ENCODE peak calls at places on chromosomes 5 and 9, in seven cellular contexts. E is endodermal cell; C is fibroblast of lung; D is transverse colon; L is CD4-positive, alpha-beta T cell; I is tibial artery; Y is thyroid gland. X is an unnamed sample.

GRCh38 chr5:56456002-56456401 is 222.9 kb upstream of the ANKRD55 start:
- DNase-seq in E (no peak), C (peak; percentile 24), D (no peak), L (no peak), I (no peak), Y (no peak), X (no peak)

GRCh38 chr5:67037171-67037570 is 159.4 kb downstream of the CD180 start:
- DNase-seq in E (no peak), C (no peak), D (no peak), L (no peak), I (no peak), Y (no peak), X (no peak)

GRCh38 chr5:172450861-172451695 is 3.2 kb downstream of the SH3PXD2B start:
- DNase-seq in E (peak; percentile 87), C (no peak), D (peak; percentile 38), L (peak; percentile 10), I (no peak), Y (no peak), X (no peak)

GRCh38 chr9:136625101-136626065 is 37.3 kb upstream of the EGFL7 start:
- DNase-seq in E (peak; percentile 79), C (peak; percentile 47), D (peak; percentile 91), L (no peak), I (peak; percentile 81), Y (peak; percentile 86), X (peak; percentile 84)

GRCh38 chr5:172891716-172892421 is 57.8 kb downstream of the ERGIC1 start:
- DNase-seq in E (no peak), C (no peak), D (no peak), L (no peak), I (peak; percentile 91), Y (peak; percentile 81), X (peak; percentile 84)

GRCh38 chr5:57468481-57469165 is 14.0 kb downstream of the ACTBL2 start:
- DNase-seq in E (no peak), C (peak; percentile 54), D (no peak), L (no peak), I (no peak), Y (no peak), X (no peak)

GRCh38 chr9:125126019-125126746 is 17.1 kb downstream of the SCAI start:
- DNase-seq in E (peak; percentile 48), C (peak; percentile 100), D (peak; percentile 70), L (peak; percentile 83), I (peak; percentile 93), Y (peak; percentile 67), X (peak; percentile 92)

GRCh38 chr9:135833864-135834263 is 73.5 kb downstream of the CAMSAP1 start:
- DNase-seq in E (no peak), C (no peak), D (no peak), L (no peak), I (no peak), Y (no peak), X (no peak)

GRCh38 chr5:150320048-150320555 is 17.4 kb upstream of the ARSI start:
- DNase-seq in E (no peak), C (peak; percentile 90), D (peak; percentile 55), L (no peak), I (peak; percentile 89), Y (peak; percentile 61), X (peak; percentile 77)

GRCh38 chr9:82604947-82605656 is 457.8 kb downstream of the RASEF start:
- DNase-seq in E (no peak), C (peak; percentile 56), D (no peak), L (no peak), I (no peak), Y (no peak), X (no peak)

GRCh38 chr5:59351076-59351794 is 542.3 kb downstream of the PDE4D start:
- DNase-seq in E (no peak), C (peak; percentile 36), D (no peak), L (no peak), I (no peak), Y (no peak), X (no peak)

GRCh38 chr9:21294325-21294724 is 10.8 kb downstream of the IFNA5 start:
- DNase-seq in E (no peak), C (peak; percentile 64), D (no peak), L (no peak), I (no peak), Y (no peak), X (no peak)

GRCh38 chr9:130607640-130608420 is 28.5 kb downstream of the FUBP3 start:
- DNase-seq in E (no peak), C (peak; percentile 56), D (no peak), L (no peak), I (no peak), Y (peak; percentile 80), X (no peak)

GRCh38 chr5:130546216-130546615 is 618.8 kb downstream of the HINT1 start:
- DNase-seq in E (no peak), C (peak; percentile 43), D (no peak), L (no peak), I (no peak), Y (no peak), X (no peak)

GRCh38 chr5:147578228-147579024 is 68.6 kb upstream of the DPYSL3 start:
- DNase-seq in E (peak; percentile 56), C (peak; percentile 69), D (no peak), L (no peak), I (no peak), Y (no peak), X (no peak)

GRCh38 chr5:83096660-83097334 is 19.4 kb downstream of the XRCC4 start:
- DNase-seq in E (no peak), C (peak; percentile 72), D (no peak), L (no peak), I (no peak), Y (no peak), X (no peak)

GRCh38 chr5:127229185-127229889 is 61.3 kb upstream of the MEGF10 start:
- DNase-seq in E (peak; percentile 87), C (peak; percentile 31), D (peak; percentile 64), L (peak; percentile 58), I (peak; percentile 61), Y (peak; percentile 57), X (peak; percentile 71)

GRCh38 chr5:40429258-40430111 is 250.2 kb upstream of the PTGER4 start:
- DNase-seq in E (no peak), C (no peak), D (no peak), L (no peak), I (peak; percentile 32), Y (no peak), X (no peak)

GRCh38 chr9:23771746-23772145 is 54.3 kb downstream of the ELAVL2 start:
- DNase-seq in E (no peak), C (peak; percentile 31), D (no peak), L (no peak), I (no peak), Y (no peak), X (no peak)

GRCh38 chr5:91212336-91213092 is 170.6 kb downstream of the ARRDC3 start:
- DNase-seq in E (no peak), C (peak; percentile 92), D (peak; percentile 38), L (no peak), I (peak; percentile 40), Y (no peak), X (no peak)

GRCh38 chr9:83266618-83267543 is 203.9 kb upstream of the RASEF start:
- DNase-seq in E (peak; percentile 51), C (peak; percentile 22), D (no peak), L (no peak), I (no peak), Y (peak; percentile 54), X (no peak)

GRCh38 chr9:81071108-81071507 is 618.2 kb downstream of the TLE1 start:
- DNase-seq in E (no peak), C (peak; percentile 83), D (no peak), L (no peak), I (no peak), Y (no peak), X (no peak)

GRCh38 chr9:133950206-133950915 is 41.8 kb downstream of the VAV2 start:
- DNase-seq in E (no peak), C (peak; percentile 41), D (no peak), L (no peak), I (no peak), Y (no peak), X (no peak)

GRCh38 chr9:21357479-21358290 is 7.0 kb upstream of the IFNA6 start:
- DNase-seq in E (no peak), C (peak; percentile 22), D (no peak), L (no peak), I (no peak), Y (no peak), X (no peak)

GRCh38 chr5:172681421-172681820 is 40.4 kb downstream of the NEURL1B start:
- DNase-seq in E (no peak), C (no peak), D (no peak), L (no peak), I (no peak), Y (no peak), X (no peak)

DNA sequence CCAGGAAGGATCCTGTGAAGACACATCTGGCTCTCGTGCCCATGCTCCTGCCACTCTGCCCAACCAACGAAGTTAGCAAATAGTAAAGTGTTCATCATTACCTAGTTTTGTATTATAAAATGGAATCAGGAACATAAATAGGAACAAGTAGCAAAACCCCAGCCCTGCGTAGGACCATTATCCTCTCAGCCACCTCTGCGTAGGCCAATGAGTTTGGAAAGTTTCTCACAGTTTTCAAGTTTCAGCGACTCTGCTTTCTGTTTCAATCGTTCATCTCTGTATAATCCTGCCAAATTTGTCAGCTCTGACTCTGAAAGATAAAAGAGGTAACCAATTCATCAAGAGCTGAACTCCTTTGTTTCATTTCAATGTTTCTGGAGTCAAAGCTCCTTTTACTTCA is 10.1 kb upstream of the SPATA24 start:
- DNase-seq in E (no peak), C (no peak), D (no peak), L (no peak), I (no peak), Y (no peak), X (no peak)
- H3K27ac ChIP-seq in E (no peak overlapping the region), C (no peak overlapping the region), D (no peak overlapping the region), L (no peak overlapping the region), I (no peak overlapping the region), Y (no peak overlapping the region), X (peak overlapping the region; percentile 76)

DNA sequence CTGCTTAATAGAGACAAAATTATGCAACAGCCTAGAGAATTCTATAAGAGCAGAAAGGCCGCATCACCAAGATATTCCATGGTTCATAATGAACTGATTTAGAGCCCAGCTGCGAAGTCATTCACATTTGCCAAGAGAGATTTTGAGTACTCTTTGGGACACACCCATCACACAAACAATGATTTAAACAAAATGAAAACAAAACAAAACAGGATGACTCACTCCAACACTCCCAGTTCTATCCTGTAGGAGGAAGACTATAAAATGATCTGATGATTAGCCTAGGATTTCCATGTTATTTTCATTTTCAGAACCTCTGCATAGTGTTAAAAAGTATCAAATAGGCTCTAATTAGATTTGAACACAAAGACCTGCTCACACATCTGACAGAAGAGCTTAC is 145.8 kb upstream of the GNA14 start:
- DNase-seq in E (no peak), C (peak; percentile 19), D (no peak), L (no peak), I (no peak), Y (no peak), X (no peak)
- TF ChIP-seq CTCF in E (peak; percentile 38), C (no peak), D (peak; percentile 51), L (no peak), I (no peak), Y (no peak), X (no peak)

GRCh38 chr9:2777454-2777853 is 60.1 kb downstream of the KCNV2 start:
- DNase-seq in E (no peak), C (no peak), D (no peak), L (no peak), I (no peak), Y (no peak), X (no peak)
- H3K9me3 ChIP-seq in E (peaks cover 82% of the 10 kb centered on the region), C (no peaks in the 10 kb centered on the region), D (peaks cover 27% of the 10 kb centered on the region), L (peaks cover 28% of the 10 kb centered on the region), I (no peaks in the 10 kb centered on the region), Y (no peaks in the 10 kb centered on the region), X (peaks cover 36% of the 10 kb centered on the region)

DNA sequence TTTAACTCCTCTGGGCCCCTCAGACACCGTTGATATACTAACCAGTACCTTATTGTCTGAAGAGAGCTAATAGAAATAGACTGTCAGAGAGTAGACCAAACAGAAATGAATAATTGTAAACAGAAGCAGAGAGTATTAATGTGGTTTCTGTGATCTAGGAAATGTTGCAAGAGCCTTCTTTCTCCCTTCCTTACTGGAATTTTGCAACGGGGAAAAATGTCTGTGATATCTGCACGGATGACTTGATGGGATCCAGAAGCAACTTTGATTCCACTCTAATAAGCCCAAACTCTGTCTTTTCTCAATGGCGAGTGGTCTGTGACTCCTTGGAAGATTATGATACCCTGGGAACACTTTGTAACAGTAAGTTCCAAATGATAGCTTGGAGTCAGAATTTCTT is 5.1 kb downstream of the TYRP1 start:
- DNase-seq in E (no peak), C (peak; percentile 85), D (no peak), L (no peak), I (no peak), Y (no peak), X (no peak)
- H3K27ac ChIP-seq in E (no peak overlapping the region), C (no peak overlapping the region), D (no peak overlapping the region), L (no peak overlapping the region), I (no peak overlapping the region), Y (no peak overlapping the region), X (no peak overlapping the region)

X was measured in ascending aorta.